ENCODE peak calls at places on chromosomes 7 and 10, in ten cellular contexts. D is choroid plexus epithelial cell; R is Calu3; K is kidney tubule cell; Y is effector CD4-positive, alpha-beta T cell; S is stimulated activated naive CD4-positive, alpha-beta T cell treated with Interleukin-2 at 50 U/mL for 16 hours; C is C1 segment of cervical spinal cord; A is stimulated activated effector memory CD8-positive, alpha-beta T cell treated with anti-CD3 and anti-CD28 coated beads, Interleukin-12 subunit alpha, Interleukin-12 subunit beta, amount 100 ng/mL, for 72 hours; H is MM.1S; I is psoas muscle. W is an unnamed sample.
A peak's percentile ranks its signal among the peaks of the same experiment; 100 is the strongest.

GRCh38 chr7:31782411-31782991 is 95.5 kb downstream of the PPP1R17 start:
- DNase-seq in A (no peak), Y (no peak), S (no peak), H (peak; percentile 56), K (peak; percentile 78), C (no peak), D (peak; percentile 70), R (peak; percentile 57), I (no peak), W (no peak)

GRCh38 chr7:1512781-1513656 is 8.8 kb upstream of the INTS1 start:
- DNase-seq in D (peak; percentile 54), R (peak; percentile 59), H (peak; percentile 57), C (peak; percentile 32), K (peak; percentile 86), Y (no peak), A (no peak), I (peak; percentile 85), S (peak; percentile 13), W (no peak)

GRCh38 chr7:29285451-29285807 is 90.9 kb downstream of the CHN2 start:
- DNase-seq in R (peak; percentile 74), S (peak; percentile 5), Y (no peak), K (peak; percentile 89), A (peak; percentile 18), C (no peak), H (no peak), D (peak; percentile 96), I (no peak), W (no peak)

GRCh38 chr7:112020800-112021199 is 185.4 kb downstream of the DOCK4 start:
- DNase-seq in C (no peak), A (no peak), S (no peak), Y (no peak), D (no peak), R (no peak), K (no peak), I (no peak), H (no peak), W (no peak)

GRCh38 chr7:35487402-35487801 is 207.5 kb downstream of the HERPUD2 start:
- DNase-seq in Y (no peak), C (no peak), R (no peak), I (no peak), K (no peak), D (no peak), S (no peak), A (no peak), H (no peak), W (no peak)

GRCh38 chr10:2978111-2978510 is 89.2 kb upstream of the PFKP start:
- DNase-seq in H (no peak), A (no peak), D (peak; percentile 84), C (no peak), Y (no peak), K (peak; percentile 69), S (no peak), I (no peak), R (no peak), W (no peak)

GRCh38 chr10:79376078-79376628 is 28.9 kb downstream of the PPIF start:
- DNase-seq in S (no peak), K (no peak), H (no peak), A (no peak), D (no peak), I (no peak), Y (no peak), R (no peak), C (no peak), W (no peak)

GRCh38 chr7:116815041-116815440 is 47.3 kb upstream of the CAPZA2 start:
- DNase-seq in I (no peak), S (no peak), H (no peak), Y (no peak), R (no peak), K (no peak), A (no peak), C (no peak), D (no peak), W (no peak)

GRCh38 chr10:6578221-6579192 is 1.6 kb downstream of the PRKCQ start:
- DNase-seq in Y (no peak), R (no peak), C (no peak), S (no peak), K (no peak), A (no peak), H (no peak), I (no peak), D (no peak), W (no peak)

GRCh38 chr7:130277763-130278643 is 11.3 kb downstream of the CPA2 start:
- DNase-seq in I (peak; percentile 41), Y (no peak), A (no peak), K (peak; percentile 63), R (peak; percentile 30), C (no peak), H (no peak), S (no peak), D (peak; percentile 84), W (no peak)

GRCh38 chr10:116197961-116198360 is 75.0 kb downstream of the GFRA1 start:
- DNase-seq in D (no peak), Y (no peak), S (no peak), A (no peak), H (no peak), C (no peak), K (no peak), I (no peak), R (no peak), W (no peak)

GRCh38 chr7:83655951-83656556 is 7.1 kb upstream of the SEMA3E start:
- DNase-seq in S (no peak), R (peak; percentile 53), D (peak; percentile 81), I (no peak), A (no peak), H (peak; percentile 56), K (peak; percentile 57), Y (no peak), C (no peak), W (peak; percentile 55)

GRCh38 chr10:78896169-78896931 is 172.4 kb upstream of the ZMIZ1 start:
- DNase-seq in I (no peak), K (no peak), C (no peak), H (no peak), Y (no peak), D (no peak), S (no peak), A (no peak), R (no peak), W (peak; percentile 31)

GRCh38 chr7:50352282-50352681 is 47.8 kb downstream of the IKZF1 start:
- DNase-seq in S (no peak), Y (no peak), I (no peak), A (no peak), C (no peak), K (no peak), D (no peak), H (no peak), R (no peak), W (no peak)

GRCh38 chr7:76332073-76332472 is 26.7 kb downstream of the YWHAG start:
- DNase-seq in R (no peak), Y (no peak), A (no peak), D (no peak), H (no peak), S (no peak), K (peak; percentile 39), C (no peak), I (no peak), W (no peak)

GRCh38 chr10:5617521-5617920 is 48.9 kb downstream of the ASB13 start:
- DNase-seq in I (no peak), Y (no peak), H (no peak), S (no peak), A (no peak), C (no peak), R (no peak), K (no peak), D (no peak), W (no peak)

GRCh38 chr10:3784510-3785250 is at the start of gene KLF6:
- DNase-seq in C (no peak), D (peak; percentile 56), K (peak; percentile 57), H (peak; percentile 49), I (peak; percentile 70), Y (no peak), R (peak; percentile 38), A (no peak), S (peak; percentile 54), W (peak; percentile 74)